ENCODE peak calls at places on chromosomes 2 and 18, in four cellular contexts. W is neuronal stem cell, J is MM.1S, D is K562. Z is an unnamed sample.

GRCh38 chr2:85001595-85001994 is 30.6 kb downstream of the KCMF1 start:
- DNase-seq in W (no peak), J (no peak), D (no peak), Z (no peak)

GRCh38 chr2:237693281-237694039 is 66.1 kb downstream of the LRRFIP1 start:
- DNase-seq in W (no peak), J (no peak), D (peak), Z (no peak)

GRCh38 chr2:46915281-46915810 is at the start of gene MCFD2:
- DNase-seq in W (no peak), J (no peak), D (peak), Z (no peak)

GRCh38 chr18:57915848-57916596 is 112.9 kb upstream of the ATP8B1 start:
- DNase-seq in W (peak), J (no peak), D (peak), Z (no peak)

GRCh38 chr2:109162999-109163398 is 34.0 kb downstream of the SH3RF3 start:
- DNase-seq in W (no peak), J (no peak), D (no peak), Z (no peak)

GRCh38 chr2:240325654-240326031 is 109.8 kb upstream of the GPC1 start:
- DNase-seq in W (no peak), J (no peak), D (no peak), Z (peak)

GRCh38 chr2:46601328-46601963 is 122.1 kb downstream of the TMEM247 start:
- DNase-seq in W (no peak), J (peak), D (no peak), Z (no peak)

GRCh38 chr2:121858406-121858805 is 103.0 kb downstream of the TSN start:
- DNase-seq in W (no peak), J (no peak), D (no peak), Z (no peak)

GRCh38 chr2:6845312-6845711 is 20.4 kb downstream of the CMPK2 start:
- DNase-seq in W (no peak), J (no peak), D (peak), Z (no peak)

GRCh38 chr2:134457765-134458202 is 203.9 kb downstream of the MGAT5 start:
- DNase-seq in W (no peak), J (no peak), D (no peak), Z (no peak)

GRCh38 chr18:6947328-6948030 is 170.1 kb downstream of the LAMA1 start:
- DNase-seq in W (no peak), J (no peak), D (no peak), Z (no peak)

GRCh38 chr2:200345917-200346316 is 39.4 kb downstream of the SPATS2L start:
- DNase-seq in W (no peak), J (no peak), D (no peak), Z (no peak)

DNA sequence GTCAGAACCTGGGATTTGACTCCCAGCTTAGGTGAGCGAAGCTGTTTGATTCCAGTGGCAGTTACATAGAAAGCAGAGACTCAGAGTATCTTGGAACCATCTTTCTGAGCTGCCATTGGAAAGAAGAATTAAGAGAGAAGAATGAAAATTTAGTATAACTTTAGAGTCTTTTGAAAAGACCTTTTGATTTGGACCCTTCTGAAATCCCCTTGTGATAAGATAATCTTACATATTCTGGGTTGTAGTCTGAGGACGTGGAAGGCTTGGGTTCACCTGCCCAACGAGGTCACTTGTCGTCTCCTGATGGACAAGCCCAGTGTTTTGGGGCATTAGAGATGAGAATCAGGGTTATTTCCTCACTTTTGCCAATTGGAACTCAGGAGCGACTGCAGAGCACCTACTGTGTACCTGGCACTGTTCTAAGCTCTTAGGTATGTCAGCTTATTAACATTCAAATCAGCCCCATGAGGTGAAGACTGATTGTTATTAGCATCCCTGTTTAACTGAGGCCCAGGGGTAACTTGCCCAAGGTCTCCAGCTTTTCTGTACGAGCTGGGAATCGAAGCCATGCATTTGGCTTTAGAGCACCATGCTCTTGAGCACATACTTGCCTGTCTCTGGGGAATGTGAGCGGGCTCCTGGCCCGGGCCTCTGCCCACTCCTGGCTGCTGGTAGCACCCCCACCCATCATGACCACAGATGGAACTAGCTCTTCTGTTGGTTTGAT is 2.9 kb downstream of the HK2 start:
- DNase-seq in W (no peak), J (no peak), D (no peak), Z (peak)
- H3K9ac ChIP-seq in W (no peak), J (no peak), D (peak), Z (no peak)

DNA sequence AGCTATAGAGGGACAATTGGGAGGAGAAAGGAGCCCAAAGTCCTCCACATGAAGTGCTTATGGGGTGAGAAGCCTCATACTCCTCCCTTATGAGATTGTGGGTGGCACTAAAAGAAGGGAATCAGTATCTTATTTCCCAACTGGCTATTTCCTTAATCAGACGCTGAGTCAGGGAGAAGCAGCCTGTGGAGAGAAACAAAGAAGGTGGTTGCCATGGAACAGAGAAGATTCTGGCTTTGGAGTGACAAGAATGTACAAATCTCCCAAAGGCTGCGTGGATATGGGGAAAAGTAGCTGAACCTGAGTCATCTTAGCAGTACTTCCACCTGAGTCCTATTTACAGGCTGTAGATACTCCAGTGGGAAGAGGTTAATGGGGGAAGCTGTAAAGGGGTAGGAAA is 115.8 kb upstream of the CWC22 start:
- DNase-seq in W (no peak), J (no peak), D (no peak), Z (no peak)
- H3K9ac ChIP-seq in W (no peak), J (no peak), D (no peak), Z (no peak)

GRCh38 chr2:191150121-191150450 is 708 bp downstream of the STAT4 start:
- DNase-seq in W (no peak), J (peak), D (no peak), Z (no peak)
- H3K9ac ChIP-seq in W (no peak), J (peak), D (no peak), Z (peak)

DNA sequence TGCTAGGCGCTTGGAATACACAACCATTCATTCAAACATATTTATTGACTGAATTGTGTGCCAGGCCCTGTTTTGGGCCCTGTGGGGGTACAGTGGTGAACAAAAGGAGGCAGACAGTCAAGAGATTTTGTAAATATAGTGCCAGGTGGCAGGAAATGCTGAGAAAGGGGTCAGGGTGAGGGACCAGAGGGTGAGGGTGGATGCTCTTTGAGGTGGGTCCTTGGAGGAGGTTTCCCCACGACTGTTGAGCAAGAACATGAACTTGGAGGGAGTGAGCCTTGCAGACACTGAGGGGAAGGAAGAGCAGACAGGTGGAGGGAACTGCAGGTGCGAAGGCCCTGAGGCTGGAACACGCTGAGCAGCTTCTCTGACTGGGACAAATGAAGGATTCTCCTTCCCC is 40.7 kb downstream of the ODC1 start:
- DNase-seq in W (no peak), J (no peak), D (no peak), Z (no peak)
- H3K9ac ChIP-seq in W (peak), J (peak), D (peak), Z (no peak)

GRCh38 chr2:59910176-59910575 is 643.3 kb downstream of the BCL11A start:
- DNase-seq in W (no peak), J (no peak), D (no peak), Z (no peak)
- H3K9ac ChIP-seq in W (no peak), J (no peak), D (no peak), Z (no peak)

DNA sequence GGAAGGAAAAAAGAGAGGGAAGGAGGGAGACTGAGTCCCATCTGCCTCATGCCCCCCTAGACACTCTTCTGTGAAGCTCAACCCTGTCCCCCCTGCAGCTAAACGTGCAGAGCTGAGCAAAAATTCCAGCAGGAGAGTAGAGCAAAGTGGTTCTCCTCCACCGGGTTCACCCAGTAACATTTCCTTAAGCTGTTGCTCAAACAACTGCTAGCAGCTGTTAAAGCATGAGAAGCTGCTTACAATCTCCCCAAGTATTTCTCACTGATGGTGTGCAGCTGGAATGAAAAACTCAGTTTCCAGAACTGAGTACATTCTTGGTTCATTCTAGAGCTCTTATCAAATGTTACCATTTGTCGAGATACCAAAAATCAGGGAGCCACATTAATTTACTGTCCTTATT is 92.4 kb downstream of the STK39 start:
- DNase-seq in W (no peak), J (no peak), D (no peak), Z (no peak)
- H3K9ac ChIP-seq in W (no peak), J (no peak), D (no peak), Z (no peak)

GRCh38 chr2:53629527-53629926 is 138.1 kb upstream of the CHAC2 start:
- DNase-seq in W (no peak), J (no peak), D (no peak), Z (no peak)
- H3K9ac ChIP-seq in W (no peak), J (no peak), D (no peak), Z (no peak)

DNA sequence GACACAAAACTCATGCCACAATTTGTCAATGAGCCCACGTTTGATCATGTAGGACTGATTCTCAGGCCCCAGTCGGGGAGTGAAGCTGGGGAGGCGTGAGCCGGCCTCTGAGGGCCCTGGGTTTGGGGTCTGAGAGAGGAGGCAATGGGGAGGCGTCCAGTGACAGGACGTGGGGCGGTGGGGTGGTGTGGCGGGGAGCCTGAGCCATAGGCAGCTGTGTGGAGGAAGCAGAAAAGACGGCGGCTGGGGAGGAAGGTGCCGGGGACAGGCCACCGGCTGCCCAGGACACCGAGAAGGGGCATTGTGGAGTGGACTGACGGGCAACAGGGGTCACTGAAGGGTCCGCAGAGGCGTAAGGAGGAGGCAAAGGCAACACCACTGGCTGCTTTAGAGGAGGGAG is 7.2 kb downstream of the CHPF start:
- DNase-seq in W (no peak), J (no peak), D (no peak), Z (no peak)
- H3K9ac ChIP-seq in W (no peak), J (no peak), D (no peak), Z (no peak)

Z was measured in endodermal cell.